ENCODE peak calls at places on chromosomes 6 and 20, in five cellular contexts. K is HCT116, E is SK-N-SH, W is GM12878, T is K562. O is an unnamed sample.

GRCh38 chr6:135534773-135535380 is 37.3 kb upstream of the AHI1 start:
- DNase-seq in K (no peak), E (no peak), W (no peak), T (no peak), O (no peak)

GRCh38 chr6:127748290-127748689 is 152.6 kb downstream of the THEMIS start:
- DNase-seq in K (no peak), E (no peak), W (no peak), T (no peak), O (no peak)

GRCh38 chr6:10759884-10760329 is 12.3 kb downstream of the TMEM14B start:
- DNase-seq in K (peak), E (no peak), W (no peak), T (peak), O (no peak)

GRCh38 chr20:25222461-25223178 is 25.3 kb upstream of the PYGB start:
- DNase-seq in K (no peak), E (no peak), W (no peak), T (no peak), O (no peak)

GRCh38 chr6:166514196-166514595 is 72.3 kb downstream of the RAMACL start:
- DNase-seq in K (no peak), E (no peak), W (no peak), T (no peak), O (no peak)

GRCh38 chr6:88472731-88473130 is 306.6 kb upstream of the CNR1 start:
- DNase-seq in K (no peak), E (no peak), W (no peak), T (no peak), O (no peak)

GRCh38 chr6:44735631-44735963 is 348.1 kb downstream of the CDC5L start:
- DNase-seq in K (no peak), E (no peak), W (peak), T (no peak), O (no peak)

GRCh38 chr6:53805016-53805415 is 10.2 kb downstream of the LRRC1 start:
- DNase-seq in K (no peak), E (no peak), W (no peak), T (no peak), O (no peak)

GRCh38 chr20:47620808-47621805 is 119.4 kb downstream of the NCOA3 start:
- DNase-seq in K (peak), E (peak), W (peak), T (peak), O (peak)

GRCh38 chr6:24990227-24990843 is 54.6 kb upstream of the RIPOR2 start:
- DNase-seq in K (no peak), E (no peak), W (no peak), T (no peak), O (no peak)

GRCh38 chr6:15744824-15745402 is 82.1 kb upstream of the DTNBP1 start:
- DNase-seq in K (no peak), E (no peak), W (no peak), T (no peak), O (no peak)

GRCh38 chr6:118708055-118708454 is 56.7 kb upstream of the CEP85L start:
- DNase-seq in K (no peak), E (no peak), W (no peak), T (peak), O (no peak)

GRCh38 chr6:104684911-104685415 is 174.8 kb downstream of the HACE1 start:
- DNase-seq in K (no peak), E (no peak), W (no peak), T (no peak), O (no peak)

GRCh38 chr6:168158280-168158979 is 79.4 kb upstream of the FRMD1 start:
- DNase-seq in K (no peak), E (no peak), W (no peak), T (no peak), O (no peak)

GRCh38 chr20:9458075-9458818 is 56.1 kb upstream of the LAMP5 start:
- DNase-seq in K (peak), E (no peak), W (peak), T (peak), O (peak)
- TF ChIP-seq ZBTB33 in K (no peak), E (no peak), W (no peak), T (no peak), O (no peak)

DNA sequence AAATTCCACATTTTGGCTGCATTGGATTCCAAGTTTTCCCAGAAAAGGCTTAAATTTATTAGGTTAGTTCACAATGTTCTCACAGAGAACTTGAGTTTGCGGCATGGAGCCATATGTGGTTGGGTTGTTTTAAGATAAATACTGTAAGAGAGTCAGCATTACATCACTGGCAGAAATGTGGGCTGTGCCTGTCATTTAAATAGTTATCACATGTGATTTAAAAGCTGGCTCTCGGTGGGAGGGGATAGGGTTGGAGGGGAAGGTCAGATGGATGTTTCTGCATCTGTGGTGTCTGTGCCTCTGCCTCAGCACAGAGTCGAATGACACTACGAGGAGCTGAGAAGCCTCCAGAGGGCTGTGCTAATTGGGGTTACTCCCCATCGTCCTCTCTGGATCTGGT is 73.8 kb upstream of the SCP2D1 start:
- DNase-seq in K (no peak), E (peak), W (no peak), T (peak), O (no peak)
- TF ChIP-seq MAX in K (no peak), E (no peak), W (no peak), T (no peak), O (no peak)

DNA sequence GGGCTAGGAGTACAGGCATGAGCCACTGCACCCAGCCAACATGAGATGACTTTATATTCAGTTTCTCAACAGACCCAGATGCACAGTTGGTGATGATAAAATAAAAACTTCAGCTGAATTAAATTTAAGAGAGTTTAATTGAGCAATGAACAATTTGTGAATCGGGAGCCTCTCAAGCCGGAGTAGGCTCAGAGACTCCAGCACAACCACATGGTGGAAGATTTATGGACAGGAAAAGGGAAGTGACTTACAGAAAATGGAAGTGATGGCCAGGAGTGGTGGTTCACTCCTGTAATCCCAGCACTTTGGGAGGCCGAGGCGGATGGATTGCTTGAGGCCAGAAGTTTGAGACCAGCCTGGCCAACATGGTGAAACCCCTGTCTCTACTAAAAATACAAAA is 10.4 kb upstream of the BCAS4 start:
- DNase-seq in K (no peak), E (no peak), W (no peak), T (no peak), O (no peak)
- TF ChIP-seq ZBTB33 in K (no peak), E (no peak), W (no peak), T (no peak), O (no peak)

GRCh38 chr20:13111249-13111911 is 102.6 kb downstream of the SPTLC3 start:
- DNase-seq in K (no peak), E (no peak), W (no peak), T (no peak), O (peak)
- TF ChIP-seq MAX in K (no peak), E (no peak), W (no peak), T (no peak), O (no peak)

DNA sequence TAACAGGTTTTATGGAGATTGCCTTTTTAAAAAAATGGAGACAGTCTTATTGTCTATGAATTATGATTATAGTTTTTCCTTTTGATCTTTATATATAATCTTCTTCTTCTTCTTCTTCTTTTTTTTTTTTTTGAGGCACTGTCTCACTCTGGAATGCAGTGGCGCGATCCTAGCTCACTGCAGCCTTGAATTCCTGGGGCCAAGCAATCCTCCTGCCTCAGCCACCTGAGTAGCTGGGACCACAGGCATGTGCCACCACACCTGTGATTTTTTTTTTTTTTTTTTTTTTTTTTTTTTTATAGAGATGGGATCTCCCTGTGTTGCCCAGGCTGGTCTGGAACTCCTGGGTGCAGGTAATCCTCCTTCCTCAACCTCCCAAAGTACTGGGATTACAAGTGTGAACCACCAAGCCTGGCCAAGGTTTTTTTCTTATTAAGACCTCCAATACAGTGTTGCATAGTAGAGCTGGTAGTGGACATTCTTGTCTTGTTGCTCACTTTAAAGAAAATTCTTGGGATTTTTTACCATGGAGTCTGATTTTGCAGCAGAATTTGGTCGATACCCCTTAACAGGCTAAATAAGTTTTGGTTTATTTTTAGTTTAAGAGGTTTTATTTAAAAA is 46.5 kb downstream of the STK4 start:
- DNase-seq in K (no peak), E (no peak), W (no peak), T (no peak), O (no peak)
- TF ChIP-seq ZBTB33 in K (no peak), E (no peak), W (no peak), T (no peak), O (no peak)

DNA sequence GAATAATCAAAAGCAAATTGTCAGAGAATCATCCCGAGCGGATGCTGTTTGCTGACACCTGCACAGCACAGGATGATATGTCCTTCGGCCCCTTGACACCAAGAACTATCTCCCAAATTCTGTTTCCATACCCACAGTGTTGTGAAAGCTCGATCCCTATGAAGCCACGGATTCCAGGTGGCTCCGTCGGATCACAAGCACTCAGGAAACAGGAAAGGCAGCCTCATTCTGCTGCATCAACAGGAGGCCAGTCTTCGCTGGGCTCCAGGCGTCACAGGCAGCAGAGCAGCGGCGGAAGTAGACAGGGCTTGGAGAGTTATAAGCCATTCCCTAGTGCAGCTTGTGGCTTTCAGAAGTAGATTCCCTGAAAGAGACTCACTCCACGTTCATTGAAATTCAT is 342.3 kb downstream of the C6orf118 start:
- DNase-seq in K (no peak), E (no peak), W (no peak), T (no peak), O (no peak)
- TF ChIP-seq MAX in K (no peak), E (no peak), W (no peak), T (no peak), O (no peak)

GRCh38 chr20:37396520-37397075 is 50.7 kb downstream of the SRC start:
- DNase-seq in K (no peak), E (peak), W (no peak), T (peak), O (no peak)
- TF ChIP-seq ZBTB33 in K (no peak), E (no peak), W (no peak), T (no peak), O (no peak)

O was measured in HepG2.